ENCODE peak calls at places on chromosomes 2 and 18, in four cellular contexts. One of them, this sample, is unnamed.

GRCh38 chr2:201909961-201910361 is 103.6 kb downstream of the CDK15 start:
- DNase-seq in WTC11: no peak
- DNase-seq in SK-N-SH: no peak
- DNase-seq in GM12878: peak
- DNase-seq in this sample: no peak

GRCh38 chr18:58867281-58867961 is 2.7 kb downstream of the ZNF532 start:
- DNase-seq in WTC11: peak
- DNase-seq in SK-N-SH: no peak
- DNase-seq in GM12878: no peak
- DNase-seq in this sample: no peak

GRCh38 chr2:65587779-65588178 is 155.4 kb upstream of the SPRED2 start:
- DNase-seq in WTC11: no peak
- DNase-seq in SK-N-SH: no peak
- DNase-seq in GM12878: no peak
- DNase-seq in this sample: no peak

GRCh38 chr2:154537845-154538244 is 160.7 kb upstream of the KCNJ3 start:
- DNase-seq in WTC11: no peak
- DNase-seq in SK-N-SH: no peak
- DNase-seq in GM12878: no peak
- DNase-seq in this sample: no peak

GRCh38 chr2:128422571-128422970 is 103.9 kb upstream of the HS6ST1 start:
- DNase-seq in WTC11: no peak
- DNase-seq in SK-N-SH: no peak
- DNase-seq in GM12878: no peak
- DNase-seq in this sample: no peak

GRCh38 chr18:23231340-23232021 is 96.2 kb downstream of the CABLES1 start:
- DNase-seq in WTC11: no peak
- DNase-seq in SK-N-SH: peak
- DNase-seq in GM12878: peak
- DNase-seq in this sample: no peak

GRCh38 chr2:178484245-178485041 is 4.2 kb downstream of the PLEKHA3 start:
- DNase-seq in WTC11: no peak
- DNase-seq in SK-N-SH: no peak
- DNase-seq in GM12878: no peak
- DNase-seq in this sample: peak

GRCh38 chr18:63741769-63742168 is 33.4 kb upstream of the SERPINB7 start:
- DNase-seq in WTC11: no peak
- DNase-seq in SK-N-SH: no peak
- DNase-seq in GM12878: no peak
- DNase-seq in this sample: no peak

GRCh38 chr2:105179469-105180372 is 61.8 kb upstream of the GPR45 start:
- DNase-seq in WTC11: peak
- DNase-seq in SK-N-SH: peak
- DNase-seq in GM12878: no peak
- DNase-seq in this sample: peak

DNA sequence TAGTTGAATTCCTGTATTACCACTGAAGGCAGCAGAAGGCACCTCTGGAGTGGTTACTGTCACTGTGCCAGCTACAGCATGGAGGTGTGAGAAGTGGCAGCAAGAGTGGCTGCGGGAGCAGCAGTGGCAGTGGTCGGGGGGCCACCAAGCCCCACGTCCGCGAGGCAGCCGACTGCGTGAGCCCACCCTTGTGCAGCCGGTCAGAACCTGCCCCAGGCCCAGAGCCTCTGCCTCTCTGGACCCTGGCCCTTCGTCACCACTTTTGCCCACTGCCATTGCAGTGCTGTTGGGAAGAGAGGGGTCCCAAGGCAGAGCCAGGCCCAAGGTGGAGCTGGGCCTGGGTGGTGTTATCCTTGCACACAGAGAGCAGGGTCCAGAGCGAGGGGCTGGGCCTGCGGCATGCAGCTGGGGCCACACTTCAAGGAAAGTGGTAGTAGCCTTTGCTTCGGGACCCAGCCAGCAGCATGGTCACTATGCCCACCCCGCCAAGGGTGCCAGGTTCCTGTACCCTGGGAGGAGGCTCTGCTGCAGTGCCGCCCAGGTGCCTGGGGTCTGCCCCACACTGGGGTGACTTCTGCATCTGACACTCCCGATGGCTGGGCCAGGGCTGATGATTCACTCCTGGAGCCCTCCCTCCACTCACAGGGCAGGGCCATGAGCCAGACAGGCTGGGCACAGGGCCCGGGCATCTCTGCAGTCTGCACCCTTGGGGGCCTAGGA is 450.1 kb upstream of the LRATD1 start:
- DNase-seq in WTC11: no peak
- DNase-seq in SK-N-SH: peak
- DNase-seq in GM12878: no peak
- DNase-seq in this sample: no peak
- TF ChIP-seq USF1 in WTC11: no peak
- TF ChIP-seq USF1 in SK-N-SH: no peak
- TF ChIP-seq USF1 in GM12878: no peak
- TF ChIP-seq USF1 in this sample: no peak

DNA sequence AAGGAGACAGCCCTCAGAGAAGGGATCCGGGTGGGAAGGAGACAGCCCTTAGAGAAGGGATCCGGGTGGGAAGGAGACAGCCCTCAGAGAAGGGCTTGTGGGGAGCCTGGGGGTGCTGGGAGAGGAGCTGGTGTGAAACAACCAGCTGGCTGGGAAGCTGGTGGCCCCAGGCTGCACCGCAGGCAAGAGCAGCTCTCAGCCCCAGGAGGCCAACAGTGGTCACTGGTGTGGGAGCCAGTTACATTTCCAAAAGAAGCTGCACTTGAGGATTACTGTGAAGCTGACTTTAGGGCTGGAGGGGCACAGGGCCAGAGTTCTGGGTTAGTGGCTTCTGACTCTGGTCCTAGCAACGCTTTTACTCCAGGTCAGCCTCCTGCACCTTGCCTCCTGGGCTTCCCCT is 3.3 kb downstream of the HES6 start:
- DNase-seq in WTC11: no peak
- DNase-seq in SK-N-SH: no peak
- DNase-seq in GM12878: no peak
- DNase-seq in this sample: no peak
- TF ChIP-seq USF1 in WTC11: no peak
- TF ChIP-seq USF1 in SK-N-SH: no peak
- TF ChIP-seq USF1 in GM12878: no peak
- TF ChIP-seq USF1 in this sample: no peak

GRCh38 chr2:200482194-200482593 is 27.7 kb downstream of the KCTD18 start:
- DNase-seq in WTC11: no peak
- DNase-seq in SK-N-SH: peak
- DNase-seq in GM12878: no peak
- DNase-seq in this sample: no peak

GRCh38 chr2:200479617-200480292 is 30.1 kb downstream of the KCTD18 start:
- DNase-seq in WTC11: no peak
- DNase-seq in SK-N-SH: no peak
- DNase-seq in GM12878: no peak
- DNase-seq in this sample: no peak

GRCh38 chr2:200476836-200477235 is 33.0 kb downstream of the KCTD18 start:
- DNase-seq in WTC11: no peak
- DNase-seq in SK-N-SH: no peak
- DNase-seq in GM12878: no peak
- DNase-seq in this sample: no peak

GRCh38 chr2:200475795-200476194 is 34.1 kb downstream of the KCTD18 start:
- DNase-seq in WTC11: no peak
- DNase-seq in SK-N-SH: no peak
- DNase-seq in GM12878: no peak
- DNase-seq in this sample: no peak

DNA sequence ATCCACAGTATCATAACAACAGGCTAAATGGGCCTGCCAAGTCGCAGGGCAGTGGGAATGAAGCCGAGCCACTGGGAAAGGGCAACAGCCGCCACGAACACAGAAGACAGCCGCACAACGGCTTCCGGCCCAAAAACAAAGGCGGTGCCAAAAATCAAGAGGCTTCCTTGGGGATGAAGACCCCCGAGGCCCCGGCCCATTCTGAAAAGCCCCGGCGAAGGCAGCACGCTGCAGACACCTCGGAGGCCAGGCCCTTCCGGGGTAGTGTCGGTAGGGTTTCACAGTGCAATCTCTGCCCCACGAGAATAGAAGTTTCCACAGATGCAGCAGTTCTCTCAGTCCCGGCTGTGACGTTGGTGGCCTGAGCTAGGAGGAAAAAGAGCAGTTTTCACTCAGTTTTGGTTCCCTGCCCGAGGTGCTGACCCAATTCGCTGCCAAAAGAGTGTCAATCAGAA is 32.2 kb downstream of the KCTD18 start:
- DNase-seq in WTC11: no peak
- DNase-seq in SK-N-SH: no peak
- DNase-seq in GM12878: no peak
- DNase-seq in this sample: no peak
- TF ChIP-seq USF1 in WTC11: no peak
- TF ChIP-seq USF1 in SK-N-SH: no peak
- TF ChIP-seq USF1 in GM12878: no peak
- TF ChIP-seq USF1 in this sample: no peak

GRCh38 chr2:9800975-9801723 is 42.1 kb upstream of the TAF1B start:
- DNase-seq in WTC11: no peak
- DNase-seq in SK-N-SH: no peak
- DNase-seq in GM12878: no peak
- DNase-seq in this sample: peak

GRCh38 chr2:9800639-9800974 is 42.7 kb upstream of the TAF1B start:
- DNase-seq in WTC11: no peak
- DNase-seq in SK-N-SH: no peak
- DNase-seq in GM12878: no peak
- DNase-seq in this sample: no peak

GRCh38 chr2:9799011-9799596 is 44.2 kb upstream of the TAF1B start:
- DNase-seq in WTC11: no peak
- DNase-seq in SK-N-SH: no peak
- DNase-seq in GM12878: no peak
- DNase-seq in this sample: no peak

GRCh38 chr2:9797681-9798556 is 45.4 kb upstream of the TAF1B start:
- DNase-seq in WTC11: no peak
- DNase-seq in SK-N-SH: no peak
- DNase-seq in GM12878: no peak
- DNase-seq in this sample: no peak

DNA sequence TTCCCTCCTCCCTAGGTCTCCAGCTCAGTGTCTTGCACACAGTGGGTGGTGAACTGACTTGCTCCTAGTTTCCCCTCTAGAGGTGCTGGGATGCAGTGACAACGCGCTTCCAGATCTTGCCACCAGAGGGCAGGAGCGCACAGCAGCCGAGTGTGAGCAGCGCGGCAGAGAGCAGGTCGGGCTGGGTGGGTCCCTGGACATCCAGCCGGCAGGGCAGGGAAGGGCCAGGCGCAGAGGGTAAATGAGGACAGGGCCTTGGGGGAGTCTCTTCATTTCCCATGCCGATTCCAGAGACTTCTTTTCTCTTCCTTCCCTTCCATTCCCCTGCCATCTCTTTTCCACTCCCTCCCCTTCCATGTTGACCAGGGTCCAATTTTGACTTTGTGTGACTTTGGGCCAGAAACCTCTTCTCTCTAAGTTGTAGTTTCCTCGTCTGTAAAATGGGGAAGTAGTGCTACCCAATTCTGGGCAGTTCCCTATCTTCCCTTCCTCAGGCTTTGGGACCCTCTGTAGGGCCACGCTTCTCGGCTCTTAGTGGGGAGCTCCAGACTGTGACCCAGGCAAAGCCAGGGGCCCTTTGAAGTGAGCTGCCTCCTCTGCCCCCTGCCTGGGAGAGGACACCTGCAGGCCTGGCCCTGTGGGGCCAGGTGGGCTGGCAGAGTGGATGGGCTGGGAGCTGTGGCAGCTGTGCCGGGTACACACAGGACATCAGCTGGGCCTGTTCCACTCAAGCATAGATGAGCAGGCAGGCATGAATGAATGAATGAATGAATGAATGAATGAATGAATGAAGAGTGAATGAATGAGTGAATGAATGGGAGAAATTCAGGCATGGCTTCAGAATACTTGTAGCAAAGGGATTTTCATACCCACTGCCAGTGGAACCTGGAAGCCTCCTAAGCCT is 43.3 kb upstream of the TAF1B start:
- DNase-seq in WTC11: peak
- DNase-seq in SK-N-SH: peak
- DNase-seq in GM12878: peak
- DNase-seq in this sample: peak
- TF ChIP-seq USF1 in WTC11: no peak
- TF ChIP-seq USF1 in SK-N-SH: no peak
- TF ChIP-seq USF1 in GM12878: no peak
- TF ChIP-seq USF1 in this sample: no peak

GRCh38 chr2:58502931-58503330 is 261.8 kb upstream of the FANCL start:
- DNase-seq in WTC11: no peak
- DNase-seq in SK-N-SH: no peak
- DNase-seq in GM12878: no peak
- DNase-seq in this sample: no peak
- TF ChIP-seq USF1 in WTC11: no peak
- TF ChIP-seq USF1 in SK-N-SH: no peak
- TF ChIP-seq USF1 in GM12878: no peak
- TF ChIP-seq USF1 in this sample: no peak

GRCh38 chr2:234377761-234378341 is 119.0 kb downstream of the ARL4C start:
- DNase-seq in WTC11: no peak
- DNase-seq in SK-N-SH: no peak
- DNase-seq in GM12878: no peak
- DNase-seq in this sample: no peak
- TF ChIP-seq USF1 in WTC11: no peak
- TF ChIP-seq USF1 in SK-N-SH: no peak
- TF ChIP-seq USF1 in GM12878: no peak
- TF ChIP-seq USF1 in this sample: no peak

GRCh38 chr2:9441556-9441955 is 18.1 kb downstream of the CPSF3 start:
- DNase-seq in WTC11: no peak
- DNase-seq in SK-N-SH: no peak
- DNase-seq in GM12878: no peak
- DNase-seq in this sample: no peak
- TF ChIP-seq USF1 in WTC11: no peak
- TF ChIP-seq USF1 in SK-N-SH: no peak
- TF ChIP-seq USF1 in GM12878: no peak
- TF ChIP-seq USF1 in this sample: no peak

GRCh38 chr2:232634319-232635150 is 1.1 kb downstream of the EFHD1 start:
- DNase-seq in WTC11: peak
- DNase-seq in SK-N-SH: peak
- DNase-seq in GM12878: no peak
- DNase-seq in this sample: no peak

GRCh38 chr2:232637832-232638231 is 4.4 kb downstream of the EFHD1 start:
- DNase-seq in WTC11: no peak
- DNase-seq in SK-N-SH: no peak
- DNase-seq in GM12878: no peak
- DNase-seq in this sample: no peak

GRCh38 chr2:232635820-232636219 is 2.4 kb downstream of the EFHD1 start:
- DNase-seq in WTC11: no peak
- DNase-seq in SK-N-SH: no peak
- DNase-seq in GM12878: no peak
- DNase-seq in this sample: no peak

GRCh38 chr2:232633413-232634318 is at the start of gene EFHD1:
- DNase-seq in WTC11: peak
- DNase-seq in SK-N-SH: peak
- DNase-seq in GM12878: no peak
- DNase-seq in this sample: peak

DNA sequence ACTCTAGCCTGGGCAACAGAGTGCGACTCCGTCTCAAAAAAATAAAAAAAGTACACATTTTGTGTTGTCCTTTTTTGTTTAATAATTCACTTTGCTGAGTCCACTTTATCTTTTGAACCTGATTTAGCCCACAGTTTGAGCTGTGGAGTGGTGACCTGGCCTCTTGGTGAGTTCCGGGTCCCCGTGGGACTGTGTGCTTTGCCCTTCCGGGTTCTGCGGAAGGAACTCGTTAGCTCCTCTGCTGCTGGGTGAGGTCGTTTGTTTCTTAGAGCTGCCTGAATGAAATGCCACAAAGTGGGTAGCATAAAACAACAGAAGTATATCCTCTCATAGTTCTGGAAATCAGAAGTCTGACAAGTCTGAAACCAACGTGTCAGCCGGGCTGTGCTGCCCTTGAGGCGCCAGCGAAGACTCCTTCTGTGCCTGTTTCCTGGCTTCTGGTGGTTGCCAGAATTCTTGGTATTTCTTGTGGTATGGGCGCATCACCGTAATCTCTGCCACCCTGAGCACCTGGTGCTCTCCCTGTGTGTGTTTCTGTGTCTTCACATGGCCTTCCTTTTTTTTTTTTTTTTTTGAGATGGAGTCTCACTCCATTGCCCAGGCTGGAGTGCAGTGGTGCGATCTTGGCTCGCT is 3.5 kb downstream of the EFHD1 start:
- DNase-seq in WTC11: no peak
- DNase-seq in SK-N-SH: no peak
- DNase-seq in GM12878: no peak
- DNase-seq in this sample: no peak
- TF ChIP-seq USF1 in WTC11: no peak
- TF ChIP-seq USF1 in SK-N-SH: no peak
- TF ChIP-seq USF1 in GM12878: no peak
- TF ChIP-seq USF1 in this sample: no peak

This sample was measured in K562.